ENCODE peak calls at places on chromosomes 12 and 14, in five cellular contexts. I, P, R, Y and T are unnamed samples.

GRCh38 chr12:101862245-101862644 is 15.1 kb upstream of the DRAM1 start:
- DNase-seq in I (no peak), P (no peak), R (no peak), Y (no peak), T (no peak)

GRCh38 chr12:122730215-122731014 is at the start of gene HCAR1:
- DNase-seq in I (no peak), P (no peak), R (no peak), Y (no peak), T (peak; percentile 48)

GRCh38 chr12:47158792-47159191 is 79.0 kb upstream of the AMIGO2 start:
- DNase-seq in I (no peak), P (no peak), R (no peak), Y (no peak), T (no peak)

GRCh38 chr14:28769358-28769757 is 2.8 kb downstream of the FOXG1 start:
- DNase-seq in I (no peak), P (no peak), R (no peak), Y (no peak), T (no peak)

GRCh38 chr14:74475678-74476077 is 17.4 kb downstream of the NPC2 start:
- DNase-seq in I (no peak), P (peak; percentile 45), R (no peak), Y (no peak), T (no peak)

GRCh38 chr12:25835385-25835784 is 123.1 kb upstream of the RASSF8 start:
- DNase-seq in I (no peak), P (no peak), R (no peak), Y (no peak), T (no peak)

GRCh38 chr14:40855343-40855742 is 751.3 kb upstream of the LRFN5 start:
- DNase-seq in I (no peak), P (no peak), R (no peak), Y (no peak), T (no peak)

GRCh38 chr14:72948481-72949138 is 22.3 kb downstream of the DCAF4 start:
- DNase-seq in I (peak; percentile 59), P (peak; percentile 56), R (peak; percentile 52), Y (peak; percentile 61), T (peak; percentile 64)

GRCh38 chr12:66191547-66192126 is 2.6 kb downstream of the IRAK3 start:
- DNase-seq in I (no peak), P (no peak), R (no peak), Y (no peak), T (no peak)

GRCh38 chr14:24885410-24885913 is 164.5 kb downstream of the STXBP6 start:
- DNase-seq in I (no peak), P (no peak), R (no peak), Y (no peak), T (no peak)

GRCh38 chr12:65487679-65488078 is 209.2 kb downstream of the MSRB3 start:
- DNase-seq in I (no peak), P (no peak), R (no peak), Y (no peak), T (no peak)

GRCh38 chr12:77888611-77889010 is 57.9 kb downstream of the NAV3 start:
- DNase-seq in I (no peak), P (no peak), R (no peak), Y (no peak), T (no peak)

GRCh38 chr12:9869307-9870161 is at the start of gene CLEC2B:
- DNase-seq in I (peak; percentile 63), P (no peak), R (no peak), Y (no peak), T (peak; percentile 74)

GRCh38 chr14:94000986-94001385 is 3.9 kb downstream of the CCDC197 start:
- DNase-seq in I (no peak), P (no peak), R (no peak), Y (no peak), T (no peak)

GRCh38 chr12:78087363-78087675 is 256.6 kb downstream of the NAV3 start:
- DNase-seq in I (no peak), P (no peak), R (no peak), Y (no peak), T (no peak)

GRCh38 chr14:59679872-59680271 is 103.3 kb upstream of the CCDC175 start:
- DNase-seq in I (no peak), P (no peak), R (no peak), Y (peak; percentile 41), T (peak; percentile 20)

GRCh38 chr12:123384318-123384993 is 524 bp downstream of the KMT5A start:
- DNase-seq in I (peak; percentile 58), P (no peak), R (no peak), Y (no peak), T (peak; percentile 14)

GRCh38 chr14:103696027-103696402 is 19.2 kb downstream of the XRCC3 start:
- DNase-seq in I (no peak), P (no peak), R (no peak), Y (no peak), T (no peak)

GRCh38 chr12:58967551-58967950 is 47.2 kb upstream of the LRIG3 start:
- DNase-seq in I (no peak), P (no peak), R (no peak), Y (no peak), T (no peak)

GRCh38 chr14:41201721-41202120 is 405.0 kb upstream of the LRFN5 start:
- DNase-seq in I (no peak), P (no peak), R (no peak), Y (no peak), T (no peak)

GRCh38 chr12:23503544-23503943 is 445.9 kb downstream of the SOX5 start:
- DNase-seq in I (no peak), P (no peak), R (no peak), Y (no peak), T (no peak)

GRCh38 chr12:43338848-43339526 is 213.0 kb downstream of the ADAMTS20 start:
- DNase-seq in I (peak; percentile 75), P (peak; percentile 38), R (no peak), Y (peak; percentile 49), T (peak; percentile 64)

GRCh38 chr14:76784881-76785280 is 23.6 kb downstream of the VASH1 start:
- DNase-seq in I (peak; percentile 80), P (peak; percentile 90), R (peak; percentile 65), Y (peak; percentile 79), T (peak; percentile 90)

GRCh38 chr14:101706509-101707284 is 54.8 kb upstream of the PPP2R5C start:
- DNase-seq in I (no peak), P (no peak), R (no peak), Y (no peak), T (no peak)

GRCh38 chr14:101707863-101708620 is 53.5 kb upstream of the PPP2R5C start:
- DNase-seq in I (no peak), P (peak; percentile 81), R (peak; percentile 24), Y (no peak), T (no peak)

GRCh38 chr14:101705733-101706508 is 55.6 kb upstream of the PPP2R5C start:
- DNase-seq in I (peak; percentile 87), P (no peak), R (peak; percentile 59), Y (peak; percentile 37), T (peak; percentile 56)

GRCh38 chr14:101708853-101709532 is 52.5 kb upstream of the PPP2R5C start:
- DNase-seq in I (no peak), P (peak; percentile 61), R (no peak), Y (no peak), T (no peak)

DNA sequence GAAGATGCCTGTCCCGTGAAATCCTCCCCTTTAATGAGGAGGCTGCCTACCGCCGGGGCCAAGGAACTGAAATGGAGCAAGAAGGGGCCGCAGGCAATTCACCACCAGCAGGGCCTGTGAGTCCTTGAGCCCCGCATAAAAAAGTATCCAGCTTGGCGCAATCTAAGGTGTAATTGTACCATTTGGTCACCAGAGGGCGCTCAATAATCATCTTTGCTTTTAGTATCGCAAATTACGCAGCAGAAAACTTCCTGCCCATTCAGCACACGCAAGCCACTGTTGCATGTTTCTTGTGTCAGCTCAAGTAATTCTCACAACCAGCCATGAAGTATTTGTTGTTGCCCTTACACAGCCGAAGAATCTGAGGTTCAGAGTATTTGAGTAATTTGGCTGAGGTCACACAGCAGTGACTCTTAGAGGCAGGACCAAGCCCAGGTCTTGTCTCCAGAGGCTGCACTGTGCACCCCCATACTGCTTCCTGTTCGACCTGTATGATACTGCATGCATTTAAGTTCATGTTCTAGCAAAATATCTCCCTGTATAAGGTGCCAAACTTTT is 54.1 kb upstream of the PPP2R5C start:
- DNase-seq in I (peak; percentile 89), P (peak; percentile 49), R (peak; percentile 63), Y (peak; percentile 83), T (peak; percentile 91)
- H3K4me3 ChIP-seq in I (no peak overlapping the region), P (no peak overlapping the region), R (no peak overlapping the region), Y (no peak overlapping the region), T (no peak overlapping the region)

GRCh38 chr14:22479781-22480464 is 109.1 kb downstream of the DAD1 start:
- DNase-seq in I (no peak), P (no peak), R (no peak), Y (no peak), T (peak; percentile 48)

GRCh38 chr14:22483863-22484593 is 105.0 kb downstream of the DAD1 start:
- DNase-seq in I (peak; percentile 74), P (no peak), R (no peak), Y (no peak), T (peak; percentile 91)

GRCh38 chr14:22482782-22483553 is 106.1 kb downstream of the DAD1 start:
- DNase-seq in I (peak; percentile 77), P (no peak), R (no peak), Y (no peak), T (no peak)

GRCh38 chr14:22481546-22481945 is 107.5 kb downstream of the DAD1 start:
- DNase-seq in I (no peak), P (peak; percentile 19), R (no peak), Y (no peak), T (peak; percentile 54)

DNA sequence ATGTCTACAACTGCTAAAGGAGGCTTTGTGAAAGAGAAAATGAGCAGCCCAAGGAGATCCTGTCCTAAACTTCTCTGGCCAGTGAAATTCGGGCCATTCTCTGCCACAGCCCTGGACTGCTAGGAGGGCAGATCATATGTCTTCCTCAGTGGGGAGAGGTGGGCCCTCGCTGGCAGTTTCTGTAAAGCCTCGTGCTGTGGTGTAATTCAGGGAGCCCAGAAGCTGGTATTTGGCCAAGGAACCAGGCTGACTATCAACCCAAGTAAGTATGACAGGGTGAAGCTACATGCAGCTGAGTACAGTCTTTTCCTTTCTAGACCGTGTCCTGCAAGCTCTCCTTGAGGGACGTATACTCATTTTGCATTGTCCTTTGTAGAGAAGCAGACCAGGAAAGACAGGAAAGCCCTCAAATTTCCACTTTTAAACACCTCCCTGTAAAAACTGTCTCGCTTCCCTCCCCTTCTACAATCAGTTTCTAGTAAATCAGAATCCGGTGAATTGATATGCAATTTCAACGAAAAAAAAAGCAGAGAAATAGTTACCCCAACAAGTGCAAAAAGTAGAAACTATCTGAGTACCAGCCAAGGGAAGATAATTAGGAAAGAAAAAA is 106.8 kb downstream of the DAD1 start:
- DNase-seq in I (peak; percentile 50), P (no peak), R (no peak), Y (no peak), T (peak; percentile 54)
- H3K4me3 ChIP-seq in I (no peak overlapping the region), P (no peak overlapping the region), R (no peak overlapping the region), Y (no peak overlapping the region), T (no peak overlapping the region)

DNA sequence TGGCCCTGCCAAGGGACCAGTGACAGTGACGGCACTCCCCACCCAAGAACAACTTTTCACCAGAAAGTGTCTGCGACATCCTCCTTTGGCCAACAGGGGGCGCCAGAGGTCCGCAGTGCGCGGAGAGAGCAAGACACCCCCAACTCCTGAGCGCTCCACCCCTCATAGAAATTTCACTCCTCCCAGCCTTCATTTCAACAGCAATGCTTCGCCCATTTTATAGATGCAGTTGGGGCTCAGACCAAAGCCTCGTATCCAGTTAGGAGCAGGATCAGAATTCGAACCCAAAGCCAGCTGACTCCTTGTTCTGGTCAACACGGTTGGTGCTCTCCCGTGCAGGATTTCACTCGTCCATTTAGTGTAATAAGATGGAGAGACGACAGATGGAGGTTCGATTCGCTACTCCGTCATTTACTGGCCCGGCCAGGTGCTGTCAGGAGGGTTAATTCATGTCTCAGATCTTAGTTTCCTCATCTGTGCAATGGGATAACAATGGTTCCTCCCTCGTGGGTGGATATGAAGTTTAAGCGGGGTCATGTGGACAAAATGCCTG is 2.4 kb upstream of the POP5 start:
- DNase-seq in I (peak; percentile 87), P (peak; percentile 75), R (peak; percentile 74), Y (peak; percentile 82), T (peak; percentile 86)
- H3K4me3 ChIP-seq in I (no peak overlapping the region), P (peak overlapping the region; percentile 3), R (no peak overlapping the region), Y (no peak overlapping the region), T (peak overlapping the region; percentile 44)

GRCh38 chr12:32756476-32757158 is 920 bp upstream of the YARS2 start:
- DNase-seq in I (no peak), P (no peak), R (no peak), Y (no peak), T (no peak)
- H3K4me3 ChIP-seq in I (peak overlapping the region; percentile 78), P (peak overlapping the region; percentile 78), R (no peak overlapping the region), Y (peak overlapping the region; percentile 88), T (peak overlapping the region; percentile 65)